ENCODE peak calls at places on chromosome 6, in four cellular contexts. P, W, K and L are unnamed samples.

GRCh38 chr6:119349041-119349340 is 570 bp downstream of the MAN1A1 start:
- DNase-seq in P (no peak), W (no peak), K (no peak), L (peak)

GRCh38 chr6:3407840-3408239 is 49.0 kb downstream of the SLC22A23 start:
- DNase-seq in P (no peak), W (no peak), K (no peak), L (no peak)

GRCh38 chr6:143021543-143021942 is 39.1 kb upstream of the AIG1 start:
- DNase-seq in P (no peak), W (no peak), K (no peak), L (no peak)

GRCh38 chr6:105209950-105210706 is 30.3 kb upstream of the POPDC3 start:
- DNase-seq in P (no peak), W (no peak), K (peak), L (no peak)

GRCh38 chr6:170286246-170286933 is 4.5 kb downstream of the DLL1 start:
- DNase-seq in P (no peak), W (no peak), K (no peak), L (no peak)

GRCh38 chr6:170130771-170131241 is 160.1 kb downstream of the DLL1 start:
- DNase-seq in P (no peak), W (no peak), K (no peak), L (no peak)

GRCh38 chr6:1327630-1328029 is 15.7 kb downstream of the FOXQ1 start:
- DNase-seq in P (no peak), W (no peak), K (no peak), L (no peak)

GRCh38 chr6:168083142-168083885 is 4.3 kb upstream of the FRMD1 start:
- DNase-seq in P (no peak), W (no peak), K (no peak), L (no peak)

GRCh38 chr6:24918641-24919403 is 16.9 kb downstream of the RIPOR2 start:
- DNase-seq in P (no peak), W (no peak), K (no peak), L (peak)

GRCh38 chr6:145629478-145629877 is 105.8 kb downstream of the EPM2A start:
- DNase-seq in P (no peak), W (no peak), K (no peak), L (no peak)

GRCh38 chr6:163841326-163841725 is 426.8 kb downstream of the QKI start:
- DNase-seq in P (no peak), W (no peak), K (no peak), L (no peak)

GRCh38 chr6:18206591-18206990 is 51.4 kb downstream of the KDM1B start:
- DNase-seq in P (no peak), W (no peak), K (no peak), L (no peak)

GRCh38 chr6:125481056-125481455 is 179.3 kb upstream of the HDDC2 start:
- DNase-seq in P (no peak), W (no peak), K (no peak), L (no peak)

GRCh38 chr6:163132050-163132750 is 282.3 kb upstream of the QKI start:
- DNase-seq in P (no peak), W (no peak), K (no peak), L (no peak)

GRCh38 chr6:131393433-131393832 is 179.6 kb upstream of the ARG1 start:
- DNase-seq in P (no peak), W (no peak), K (no peak), L (no peak)

GRCh38 chr6:33201147-33201545 is 479 bp downstream of the SLC39A7 start:
- DNase-seq in P (no peak), W (no peak), K (no peak), L (no peak)

GRCh38 chr6:37006793-37007339 is 1.4 kb downstream of the FGD2 start:
- DNase-seq in P (no peak), W (no peak), K (no peak), L (no peak)